ENCODE peak calls at places on chromosomes 12 and 14, in four cellular contexts. E, S, Y and V are unnamed samples.

GRCh38 chr12:89247541-89247942 is 104.8 kb downstream of the DUSP6 start:
- DNase-seq in E (no peak), S (no peak), Y (no peak), V (peak)

GRCh38 chr12:72546106-72546505 is 273.9 kb downstream of the TRHDE start:
- DNase-seq in E (no peak), S (no peak), Y (no peak), V (no peak)

GRCh38 chr12:50197297-50197727 is 30.1 kb upstream of the CERS5 start:
- DNase-seq in E (no peak), S (no peak), Y (no peak), V (no peak)

GRCh38 chr12:116123511-116124258 is 153.8 kb downstream of the MED13L start:
- DNase-seq in E (no peak), S (peak), Y (no peak), V (no peak)

GRCh38 chr14:93458234-93458633 is 27.5 kb downstream of the UNC79 start:
- DNase-seq in E (no peak), S (no peak), Y (no peak), V (no peak)

GRCh38 chr14:61154606-61155005 is 126.5 kb downstream of the TMEM30B start:
- DNase-seq in E (no peak), S (no peak), Y (no peak), V (no peak)

GRCh38 chr12:117148642-117149041 is 41.6 kb downstream of the FBXO21 start:
- DNase-seq in E (no peak), S (peak), Y (no peak), V (no peak)

GRCh38 chr14:22024117-22024516 is 350.5 kb upstream of the OR4E1 start:
- DNase-seq in E (no peak), S (no peak), Y (no peak), V (no peak)

GRCh38 chr14:75831455-75831854 is 150.3 kb downstream of the TGFB3 start:
- DNase-seq in E (no peak), S (peak), Y (no peak), V (peak)

GRCh38 chr12:75872762-75873161 is 158.8 kb downstream of the PHLDA1 start:
- DNase-seq in E (no peak), S (no peak), Y (no peak), V (peak)

GRCh38 chr14:74563233-74563585 is 48.8 kb downstream of the LTBP2 start:
- DNase-seq in E (no peak), S (no peak), Y (no peak), V (no peak)

GRCh38 chr14:45426685-45427282 is 173.8 kb upstream of the MIS18BP1 start:
- DNase-seq in E (no peak), S (peak), Y (peak), V (peak)

GRCh38 chr12:6224550-6224949 is 24.4 kb downstream of the CD9 start:
- DNase-seq in E (no peak), S (no peak), Y (no peak), V (no peak)

GRCh38 chr12:124542021-124542941 is 25.1 kb downstream of the NCOR2 start:
- DNase-seq in E (no peak), S (no peak), Y (no peak), V (no peak)

GRCh38 chr12:56120158-56120846 is 2.2 kb downstream of the ZC3H10 start:
- DNase-seq in E (no peak), S (peak), Y (no peak), V (no peak)

GRCh38 chr12:109930028-109930800 is 30.1 kb downstream of the TCHP start:
- DNase-seq in E (no peak), S (no peak), Y (no peak), V (no peak)

GRCh38 chr12:109779382-109779781 is 53.8 kb downstream of the TRPV4 start:
- DNase-seq in E (no peak), S (peak), Y (no peak), V (peak)

GRCh38 chr14:24700511-24700910 is 66.5 kb upstream of the GZMB start:
- DNase-seq in E (no peak), S (no peak), Y (no peak), V (no peak)

GRCh38 chr12:55721601-55722213 is 1.5 kb downstream of the RDH5 start:
- DNase-seq in E (no peak), S (no peak), Y (no peak), V (no peak)

GRCh38 chr14:68495101-68495637 is 297.7 kb downstream of the ZFP36L1 start:
- DNase-seq in E (no peak), S (no peak), Y (no peak), V (no peak)

GRCh38 chr14:72611506-72611905 is 282.4 kb downstream of the DPF3 start:
- DNase-seq in E (no peak), S (no peak), Y (no peak), V (no peak)

GRCh38 chr14:55097894-55098560 is 31.0 kb upstream of the LGALS3 start:
- DNase-seq in E (no peak), S (no peak), Y (peak), V (no peak)

GRCh38 chr12:46373303-46374182 is 970 bp upstream of the SLC38A2 start:
- DNase-seq in E (peak), S (peak), Y (no peak), V (peak)

GRCh38 chr14:99280852-99281251 is 8.9 kb upstream of the BCL11B start:
- DNase-seq in E (no peak), S (no peak), Y (no peak), V (no peak)

GRCh38 chr14:68231832-68232642 is 412.5 kb downstream of the RAD51B start:
- DNase-seq in E (no peak), S (no peak), Y (no peak), V (no peak)

GRCh38 chr14:105096206-105096875 is 31.1 kb upstream of the GPR132 start:
- DNase-seq in E (no peak), S (no peak), Y (no peak), V (no peak)

GRCh38 chr12:17763365-17763764 is 326.6 kb downstream of the RERGL start:
- DNase-seq in E (no peak), S (no peak), Y (no peak), V (no peak)

GRCh38 chr12:66441905-66442559 is 139.7 kb downstream of the HELB start:
- DNase-seq in E (no peak), S (no peak), Y (no peak), V (no peak)

GRCh38 chr12:6171409-6172015 is 28.7 kb upstream of the CD9 start:
- DNase-seq in E (no peak), S (peak), Y (no peak), V (no peak)

GRCh38 chr12:5830121-5830520 is 114.9 kb downstream of the ANO2 start:
- DNase-seq in E (no peak), S (no peak), Y (no peak), V (no peak)

GRCh38 chr12:46342562-46343033 is 30.0 kb downstream of the SLC38A2 start:
- DNase-seq in E (peak), S (peak), Y (no peak), V (peak)

GRCh38 chr14:34252227-34252626 is 209.8 kb downstream of the SPTSSA start:
- DNase-seq in E (no peak), S (no peak), Y (no peak), V (no peak)

GRCh38 chr12:510071-510825 is 50.5 kb downstream of the B4GALNT3 start:
- DNase-seq in E (peak), S (no peak), Y (no peak), V (no peak)

GRCh38 chr12:46388427-46388992 is 15.9 kb upstream of the SLC38A2 start:
- DNase-seq in E (no peak), S (no peak), Y (peak), V (no peak)

GRCh38 chr12:68439368-68440045 is 107.3 kb upstream of the MDM1 start:
- DNase-seq in E (no peak), S (no peak), Y (no peak), V (no peak)
- TF ChIP-seq CREM in E (no peak), S (no peak), Y (no peak), V (no peak)

GRCh38 chr12:128450810-128451209 is 183.8 kb downstream of the TMEM132C start:
- DNase-seq in E (no peak), S (no peak), Y (no peak), V (no peak)

GRCh38 chr12:128458301-128458974 is 191.5 kb downstream of the TMEM132C start:
- DNase-seq in E (no peak), S (no peak), Y (no peak), V (no peak)

GRCh38 chr12:128459067-128459466 is 192.1 kb downstream of the TMEM132C start:
- DNase-seq in E (no peak), S (no peak), Y (no peak), V (no peak)

DNA sequence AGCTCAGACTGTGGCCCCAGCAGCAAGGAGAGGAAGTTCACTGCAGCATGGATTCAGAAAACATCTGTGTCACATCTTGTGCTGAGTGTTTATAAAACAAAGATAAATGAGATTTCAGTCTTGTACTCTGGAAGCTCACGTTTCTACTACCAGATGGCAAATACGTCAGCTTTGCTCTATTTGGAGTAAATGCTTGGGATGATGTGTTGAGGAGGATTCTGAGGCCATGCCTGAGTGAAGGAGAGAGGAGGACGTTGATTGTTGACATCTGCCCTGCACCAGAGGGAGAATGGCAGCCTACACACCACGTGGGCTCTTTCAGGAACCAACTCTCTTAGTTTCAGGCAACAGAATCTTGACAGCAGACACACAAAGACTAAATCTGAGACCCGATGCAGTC is 188.9 kb downstream of the TMEM132C start:
- DNase-seq in E (no peak), S (no peak), Y (no peak), V (no peak)
- TF ChIP-seq CREM in E (no peak), S (no peak), Y (no peak), V (no peak)

GRCh38 chr12:120705618-120706017 is 4.6 kb upstream of the UNC119B start:
- DNase-seq in E (no peak), S (no peak), Y (no peak), V (no peak)
- TF ChIP-seq CREM in E (no peak), S (no peak), Y (no peak), V (no peak)

GRCh38 chr12:27109339-27110023 is 27.1 kb upstream of the C12orf71 start:
- DNase-seq in E (no peak), S (no peak), Y (no peak), V (no peak)
- TF ChIP-seq CREM in E (no peak), S (no peak), Y (no peak), V (no peak)

DNA sequence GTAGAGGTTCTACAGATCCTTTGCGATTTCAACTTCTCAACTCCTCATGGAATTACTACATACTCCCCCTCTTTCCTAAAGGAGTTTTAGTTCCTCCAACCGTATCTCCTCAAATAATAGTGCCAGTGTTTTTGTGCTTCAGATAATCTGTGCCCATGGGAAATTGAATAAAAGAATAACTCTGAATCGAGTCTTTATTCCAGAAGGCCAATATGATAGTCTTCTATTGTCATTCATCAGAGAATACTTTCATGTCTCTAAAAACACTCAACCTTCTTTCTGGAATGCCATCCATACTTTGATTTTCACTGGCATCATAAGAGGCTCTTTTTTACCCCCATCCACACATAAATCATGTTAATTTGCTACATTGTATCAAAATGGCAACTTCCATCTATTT is 911.3 kb upstream of the USP15 start:
- DNase-seq in E (no peak), S (no peak), Y (no peak), V (no peak)
- TF ChIP-seq CREM in E (no peak), S (no peak), Y (no peak), V (no peak)

GRCh38 chr12:112025808-112026375 is 12.7 kb downstream of the ERP29 start:
- DNase-seq in E (no peak), S (no peak), Y (no peak), V (no peak)

GRCh38 chr12:112018571-112019237 is 5.5 kb downstream of the ERP29 start:
- DNase-seq in E (no peak), S (no peak), Y (no peak), V (no peak)

GRCh38 chr12:112020947-112021457 is 7.8 kb downstream of the ERP29 start:
- DNase-seq in E (no peak), S (no peak), Y (no peak), V (no peak)

GRCh38 chr12:112023759-112024396 is 10.7 kb downstream of the ERP29 start:
- DNase-seq in E (no peak), S (no peak), Y (no peak), V (no peak)

GRCh38 chr12:112022241-112023016 is 9.2 kb downstream of the ERP29 start:
- DNase-seq in E (no peak), S (no peak), Y (no peak), V (no peak)
- TF ChIP-seq CREM in E (no peak), S (no peak), Y (no peak), V (no peak)

DNA sequence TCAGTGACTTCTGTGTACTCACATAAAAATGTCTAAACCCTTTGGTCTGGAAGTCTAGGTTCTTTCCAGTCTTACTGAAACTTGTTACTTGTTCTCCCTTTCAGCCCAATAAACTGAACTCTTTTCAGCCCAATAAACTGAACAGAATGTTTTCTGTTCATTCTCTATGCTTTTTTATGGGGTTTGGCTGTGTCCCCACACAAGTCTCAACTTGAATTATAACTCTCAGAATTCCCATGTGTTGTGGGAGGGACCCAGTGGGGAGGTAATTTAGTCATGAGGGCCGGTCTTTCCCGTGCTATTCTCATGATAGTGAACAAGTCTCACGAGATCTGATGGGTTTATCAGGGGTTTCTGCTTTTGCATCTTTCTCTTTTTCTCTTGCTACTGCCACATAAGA is 15.0 kb upstream of the NEDD1 start:
- DNase-seq in E (no peak), S (no peak), Y (no peak), V (no peak)
- TF ChIP-seq CREM in E (no peak), S (no peak), Y (no peak), V (no peak)

GRCh38 chr14:89356927-89357326 is 60.1 kb downstream of the FOXN3 start:
- DNase-seq in E (no peak), S (no peak), Y (no peak), V (no peak)
- TF ChIP-seq CREM in E (no peak), S (no peak), Y (no peak), V (no peak)

DNA sequence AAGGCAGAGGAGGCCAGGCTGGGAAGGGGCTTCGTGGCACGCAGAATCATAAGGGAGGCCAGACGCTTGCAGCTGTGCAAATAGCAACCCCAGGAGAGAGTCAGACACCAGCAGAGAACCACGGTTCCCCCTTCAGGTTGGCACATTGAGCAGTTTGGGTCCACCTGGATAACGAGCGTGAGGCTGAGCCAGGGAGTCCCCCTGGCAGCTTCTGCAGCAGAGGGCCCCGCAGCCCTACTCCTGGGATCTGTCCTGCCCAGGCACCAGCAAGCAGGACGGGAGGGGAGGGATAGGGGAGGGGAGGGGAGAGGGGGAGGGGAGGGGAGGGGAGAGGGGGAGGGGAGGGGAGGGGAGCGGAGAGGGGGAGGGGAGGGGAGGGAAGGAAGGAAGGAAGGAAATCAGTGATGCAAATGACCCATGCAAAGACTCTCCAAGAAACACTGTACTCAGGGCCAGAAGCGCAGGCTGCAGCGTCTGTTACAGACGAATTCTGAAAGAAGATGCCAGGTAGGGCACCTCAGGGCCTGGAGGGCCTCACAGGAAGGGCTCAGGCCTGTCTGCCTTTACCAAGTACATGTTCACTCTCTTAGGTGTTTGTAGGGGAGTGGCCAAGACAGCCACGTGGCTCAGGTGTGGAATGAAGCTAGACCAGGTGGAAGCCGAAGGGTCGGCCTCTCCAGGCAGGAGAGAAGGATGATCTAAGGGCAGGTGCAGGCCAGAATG is 32.3 kb upstream of the MMP17 start:
- DNase-seq in E (peak), S (no peak), Y (no peak), V (no peak)
- TF ChIP-seq CREM in E (no peak), S (no peak), Y (no peak), V (no peak)

GRCh38 chr12:121590476-121591143 is 9.8 kb upstream of the KDM2B start:
- DNase-seq in E (no peak), S (peak), Y (peak), V (peak)

GRCh38 chr12:121596526-121596925 is 15.7 kb upstream of the KDM2B start:
- DNase-seq in E (no peak), S (no peak), Y (no peak), V (no peak)

GRCh38 chr12:121598672-121599287 is 18.0 kb upstream of the KDM2B start:
- DNase-seq in E (no peak), S (no peak), Y (no peak), V (peak)

GRCh38 chr12:121592323-121592722 is 11.5 kb upstream of the KDM2B start:
- DNase-seq in E (no peak), S (no peak), Y (no peak), V (no peak)

DNA sequence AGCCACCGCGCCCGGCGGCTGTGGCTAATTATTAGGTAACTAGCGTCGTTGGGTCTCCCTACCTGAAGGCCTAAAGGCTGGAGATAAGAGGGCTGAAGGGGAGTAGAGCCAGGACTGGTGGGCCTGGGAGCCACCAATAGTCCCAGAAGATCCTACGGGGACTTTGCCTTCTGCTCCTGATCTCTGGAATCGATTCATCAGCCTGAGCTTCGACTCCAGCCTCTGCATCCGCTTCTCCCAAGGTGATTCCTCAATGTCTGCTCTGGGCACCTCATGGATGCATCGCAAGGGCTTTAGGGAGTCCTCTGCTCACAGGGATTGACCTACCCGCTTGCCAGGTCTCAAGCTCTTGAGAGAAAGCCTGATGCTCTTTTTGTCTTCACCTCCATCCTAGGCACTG is 14.7 kb upstream of the KDM2B start:
- DNase-seq in E (no peak), S (no peak), Y (no peak), V (no peak)
- TF ChIP-seq CREM in E (no peak), S (no peak), Y (no peak), V (no peak)